ENCODE peak calls at places on chromosomes 6 and 20, in seven cellular contexts. F is Calu3; N is activated CD8-positive, alpha-beta memory T cell treated with anti-CD3 and anti-CD28 coated beads for 24 hours; E is esophagus squamous epithelium; C is fibroblast of the aortic adventitia; T is pancreas; S is head of caudate nucleus. R is an unnamed sample.

GRCh38 chr6:14365393-14365792 is 247.8 kb downstream of the CD83 start:
- DNase-seq in F (no peak), N (no peak), E (no peak), C (peak; percentile 29), T (no peak), S (no peak), R (no peak)

GRCh38 chr6:170151235-170152110 is 139.4 kb downstream of the DLL1 start:
- DNase-seq in F (no peak), N (no peak), E (no peak), C (no peak), T (no peak), S (no peak), R (no peak)

GRCh38 chr6:41092421-41093140 is 19.8 kb downstream of the NFYA start:
- DNase-seq in F (no peak), N (no peak), E (no peak), C (peak; percentile 47), T (no peak), S (no peak), R (no peak)

GRCh38 chr6:53352360-53352759 is 3.6 kb upstream of the ELOVL5 start:
- DNase-seq in F (no peak), N (no peak), E (no peak), C (no peak), T (no peak), S (no peak), R (no peak)

GRCh38 chr6:75396005-75396800 is 97.4 kb downstream of the FILIP1 start:
- DNase-seq in F (no peak), N (no peak), E (no peak), C (no peak), T (no peak), S (no peak), R (no peak)

GRCh38 chr20:44154521-44155001 is 32.4 kb downstream of the JPH2 start:
- DNase-seq in F (no peak), N (no peak), E (no peak), C (no peak), T (no peak), S (no peak), R (no peak)

GRCh38 chr6:144360401-144360800 is 75.3 kb downstream of the UTRN start:
- DNase-seq in F (peak; percentile 30), N (no peak), E (no peak), C (no peak), T (no peak), S (no peak), R (peak; percentile 51)

GRCh38 chr6:163565140-163565539 is 150.6 kb downstream of the QKI start:
- DNase-seq in F (no peak), N (no peak), E (no peak), C (no peak), T (no peak), S (no peak), R (no peak)

GRCh38 chr6:88177961-88178464 is 11.9 kb upstream of the CNR1 start:
- DNase-seq in F (no peak), N (no peak), E (no peak), C (no peak), T (no peak), S (no peak), R (no peak)

GRCh38 chr6:34157236-34157830 is 11.4 kb upstream of the GRM4 start:
- DNase-seq in F (no peak), N (no peak), E (no peak), C (no peak), T (no peak), S (no peak), R (no peak)

GRCh38 chr6:111625511-111626331 is 20.0 kb upstream of the TRAF3IP2 start:
- DNase-seq in F (no peak), N (peak; percentile 53), E (no peak), C (peak; percentile 70), T (peak; percentile 62), S (peak; percentile 64), R (no peak)

R was measured in ecto neural progenitor cell.